ENCODE peak calls at places on chromosomes 11 and 22, in four cellular contexts. A, V, M and D are unnamed samples. For H3K9me3 and H3K36me3, the result is how much of the 10 kb centered on the place peaks cover.

GRCh38 chr22:30823015-30823370 is 128.3 kb downstream of the OSBP2 start:
- DNase-seq in A (no peak), V (no peak), M (no peak), D (no peak)

GRCh38 chr11:62892077-62892922 is 11.6 kb downstream of the SLC3A2 start:
- DNase-seq in A (no peak), V (no peak), M (no peak), D (no peak)

GRCh38 chr11:122229078-122229477 is 113.1 kb upstream of the BLID start:
- DNase-seq in A (no peak), V (no peak), M (no peak), D (no peak)

GRCh38 chr11:129315781-129316579 is 59.7 kb upstream of the BARX2 start:
- DNase-seq in A (no peak), V (no peak), M (no peak), D (no peak)

GRCh38 chr22:48389916-48390315 is 1437.8 kb downstream of the BRD1 start:
- DNase-seq in A (no peak), V (no peak), M (no peak), D (peak)

GRCh38 chr11:68263444-68264035 is 8.2 kb downstream of the C11orf24 start:
- DNase-seq in A (no peak), V (no peak), M (no peak), D (peak)

GRCh38 chr22:38756631-38757463 is 1.0 kb upstream of the SUN2 start:
- DNase-seq in A (no peak), V (no peak), M (no peak), D (no peak)

GRCh38 chr11:66310324-66310723 is 6.5 kb downstream of the CD248 start:
- DNase-seq in A (no peak), V (no peak), M (no peak), D (no peak)

GRCh38 chr22:40289991-40290459 is 56.3 kb upstream of the ADSL start:
- DNase-seq in A (no peak), V (no peak), M (no peak), D (no peak)

GRCh38 chr22:50206599-50206998 is 5.8 kb downstream of the SELENOO start:
- DNase-seq in A (peak), V (peak), M (no peak), D (no peak)

GRCh38 chr11:35549787-35550186 is 24.4 kb upstream of the PAMR1 start:
- DNase-seq in A (no peak), V (no peak), M (no peak), D (no peak)

GRCh38 chr11:66727282-66727882 is 1.6 kb downstream of the SPTBN2 start:
- DNase-seq in A (no peak), V (no peak), M (no peak), D (no peak)

GRCh38 chr11:89491141-89491690 is at the start of gene NOX4:
- DNase-seq in A (peak), V (peak), M (peak), D (peak)

GRCh38 chr11:74085542-74085892 is 76.6 kb upstream of the UCP3 start:
- DNase-seq in A (peak), V (no peak), M (no peak), D (no peak)

GRCh38 chr22:19224985-19225384 is 46.4 kb upstream of the SLC25A1 start:
- DNase-seq in A (no peak), V (no peak), M (no peak), D (no peak)

GRCh38 chr22:28920757-28921584 is 37.6 kb downstream of the ZNRF3 start:
- DNase-seq in A (no peak), V (no peak), M (no peak), D (no peak)

GRCh38 chr11:62245271-62245753 is 3.3 kb downstream of the SCGB1D2 start:
- DNase-seq in A (no peak), V (no peak), M (no peak), D (no peak)

GRCh38 chr11:74577624-74578396 is 14.6 kb upstream of the POLD3 start:
- DNase-seq in A (no peak), V (no peak), M (no peak), D (no peak)

GRCh38 chr11:9506489-9507343 is 45.9 kb downstream of the ZNF143 start:
- DNase-seq in A (peak), V (peak), M (peak), D (no peak)

GRCh38 chr22:35473971-35474370 is 66.7 kb upstream of the RASD2 start:
- DNase-seq in A (no peak), V (no peak), M (no peak), D (no peak)
- H3K9me3 ChIP-seq in A (under half), V (under half), M (under half), D (under half)

DNA sequence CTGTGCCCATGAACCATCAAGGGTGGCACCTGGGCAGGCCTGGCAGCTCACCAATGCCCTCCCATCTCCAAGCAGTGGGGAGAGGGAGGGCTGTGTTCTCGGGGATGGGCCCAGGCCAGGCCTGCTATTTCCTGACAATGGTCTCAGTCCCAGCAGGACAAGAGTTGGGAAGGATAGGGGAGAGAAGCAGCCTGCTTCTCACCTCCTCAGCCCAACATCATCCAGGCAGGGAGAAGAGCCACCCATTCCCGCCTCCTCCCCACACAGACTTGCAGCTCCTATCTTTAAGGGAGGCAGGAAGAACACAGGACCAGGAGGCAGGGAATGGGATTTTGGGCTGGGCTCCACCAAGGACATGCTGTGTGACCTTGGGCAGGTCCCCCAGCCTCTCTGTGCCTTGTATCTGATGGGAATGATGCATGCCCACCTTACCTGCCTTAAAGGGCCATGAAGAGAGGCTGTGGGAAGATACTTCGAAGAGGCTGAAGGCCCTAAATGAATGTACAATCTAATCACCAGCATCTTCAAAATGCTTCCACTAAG is 108.7 kb downstream of the DSCAML1 start:
- DNase-seq in A (no peak), V (no peak), M (no peak), D (no peak)
- H3K4me3 ChIP-seq in A (no peak), V (no peak), M (no peak), D (no peak)

DNA sequence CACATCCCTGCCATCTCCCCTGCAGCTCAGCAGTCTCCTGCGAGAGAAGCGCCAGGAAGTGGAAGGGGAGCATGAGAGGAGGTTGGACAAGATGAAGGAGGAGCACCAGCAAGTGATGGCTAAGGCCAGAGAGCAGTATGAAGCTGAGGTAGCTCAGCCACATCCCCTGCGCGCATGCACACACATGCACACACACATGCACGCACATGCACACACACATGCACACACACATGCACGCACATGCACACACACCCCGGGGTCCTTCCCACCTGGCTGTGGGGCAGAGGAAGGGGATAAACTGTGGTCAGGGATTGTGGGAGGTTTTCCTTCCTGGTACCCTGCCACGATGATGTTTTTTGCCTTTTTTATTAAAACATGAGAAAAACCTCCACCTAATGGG is 65.3 kb downstream of the CEP164 start:
- DNase-seq in A (no peak), V (no peak), M (no peak), D (no peak)
- H3K36me3 ChIP-seq in A (half or more), V (under half), M (under half), D (half or more)

GRCh38 chr11:15523576-15523975 is 408.9 kb downstream of the INSC start:
- DNase-seq in A (no peak), V (no peak), M (no peak), D (no peak)
- H3K9me3 ChIP-seq in A (under half), V (under half), M (under half), D (under half)

GRCh38 chr11:114304969-114305368 is 8.8 kb downstream of the NNMT start:
- DNase-seq in A (no peak), V (no peak), M (no peak), D (no peak)

GRCh38 chr11:114309517-114309916 is 13.3 kb downstream of the NNMT start:
- DNase-seq in A (no peak), V (no peak), M (no peak), D (no peak)

GRCh38 chr11:114308689-114309089 is 12.5 kb downstream of the NNMT start:
- DNase-seq in A (no peak), V (peak), M (peak), D (no peak)

GRCh38 chr11:114310095-114310494 is 13.9 kb downstream of the NNMT start:
- DNase-seq in A (no peak), V (no peak), M (no peak), D (no peak)

DNA sequence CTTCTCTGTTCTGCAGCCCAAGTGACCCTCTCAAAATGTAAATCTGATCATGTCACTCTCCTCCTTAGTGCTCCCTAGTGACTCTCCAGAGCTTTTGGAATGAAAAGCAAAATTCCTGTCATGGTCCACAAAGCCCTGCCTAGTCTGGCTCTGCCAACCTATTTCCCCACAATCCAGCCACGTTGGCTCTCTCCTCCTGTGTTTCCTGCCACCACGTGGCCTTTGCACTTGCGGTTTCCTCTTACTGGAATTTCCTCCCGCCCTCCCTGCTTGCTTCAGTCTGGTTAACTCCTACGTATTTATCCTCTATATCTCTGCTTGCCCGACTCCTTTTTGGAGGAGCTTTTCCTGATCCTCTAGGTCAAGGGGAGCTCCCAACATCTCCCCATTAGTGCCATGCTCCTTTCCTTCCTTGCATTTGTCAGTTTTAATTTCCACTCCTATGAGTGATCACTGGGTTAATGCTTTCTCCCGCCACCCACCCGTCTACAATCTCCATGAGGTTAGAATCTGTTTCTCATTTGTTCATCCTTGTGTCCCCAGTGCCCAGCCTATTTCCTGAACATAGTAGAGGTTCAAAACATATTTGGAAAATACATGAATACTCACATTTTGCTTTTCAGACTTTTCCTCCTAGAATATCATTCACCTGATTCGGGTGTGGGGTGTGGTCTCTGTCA is 11.5 kb downstream of the NNMT start:
- DNase-seq in A (no peak), V (peak), M (peak), D (peak)
- H3K4me3 ChIP-seq in A (no peak), V (no peak), M (no peak), D (peak)

GRCh38 chr11:94655951-94656350 is 88.8 kb downstream of the PIWIL4 start:
- DNase-seq in A (no peak), V (no peak), M (no peak), D (no peak)
- H3K36me3 ChIP-seq in A (under half), V (under half), M (under half), D (under half)

GRCh38 chr11:1371026-1371325 is 18.8 kb upstream of the BRSK2 start:
- DNase-seq in A (no peak), V (no peak), M (no peak), D (no peak)
- H3K9me3 ChIP-seq in A (under half), V (under half), M (under half), D (under half)

GRCh38 chr11:23897453-23898289 is 599.2 kb upstream of the LUZP2 start:
- DNase-seq in A (no peak), V (no peak), M (no peak), D (no peak)
- H3K4me3 ChIP-seq in A (no peak), V (no peak), M (no peak), D (no peak)